ENCODE peak calls at places on chromosome 7, in eight cellular contexts. S is foreskin melanocyte, C is NCI-H1436, B is T1000, I is GDM1, H is anterior cingulate cortex, E is ELF-1, M is GM23248. P is an unnamed sample.

GRCh38 chr7:121180436-121181063 is 148.2 kb upstream of the WNT16 start:
- DNase-seq in C (no peak), I (no peak), E (no peak), H (no peak), B (no peak), S (no peak), M (no peak), P (no peak)

GRCh38 chr7:52080493-52080892 is 763.9 kb upstream of the COBL start:
- DNase-seq in E (no peak), H (no peak), M (no peak), C (no peak), B (no peak), I (no peak), S (no peak), P (no peak)

GRCh38 chr7:30977896-30978564 is 14.3 kb downstream of the GHRHR start:
- DNase-seq in C (no peak), H (no peak), I (no peak), B (no peak), S (no peak), M (peak; percentile 34), E (peak; percentile 56), P (no peak)

GRCh38 chr7:86978804-86979506 is 80.5 kb downstream of the ELAPOR2 start:
- DNase-seq in H (no peak), S (no peak), E (no peak), I (no peak), M (no peak), B (no peak), C (no peak), P (no peak)

GRCh38 chr7:92833024-92833765 is 3.2 kb downstream of the CDK6 start:
- DNase-seq in I (peak; percentile 77), M (peak; percentile 88), S (no peak), B (peak; percentile 43), E (peak; percentile 92), C (peak; percentile 72), H (no peak), P (peak; percentile 56)

GRCh38 chr7:42479452-42480303 is 242.7 kb upstream of the GLI3 start:
- DNase-seq in S (peak; percentile 57), M (no peak), I (no peak), B (no peak), C (no peak), E (no peak), H (no peak), P (no peak)

GRCh38 chr7:135845415-135846075 is 96.9 kb upstream of the FAM180A start:
- DNase-seq in B (no peak), C (no peak), M (peak; percentile 25), I (no peak), H (no peak), E (no peak), S (no peak), P (no peak)

GRCh38 chr7:15932318-15932717 is 245.8 kb upstream of the MEOX2 start:
- DNase-seq in B (no peak), I (no peak), C (no peak), E (no peak), M (no peak), S (no peak), H (no peak), P (no peak)

GRCh38 chr7:5634107-5634950 is 147.1 kb downstream of the RNF216 start:
- DNase-seq in M (peak; percentile 86), B (no peak), E (peak; percentile 80), S (peak; percentile 39), H (no peak), C (no peak), I (no peak), P (no peak)

GRCh38 chr7:96959135-96959534 is 46.2 kb upstream of the DLX6 start:
- DNase-seq in S (no peak), E (no peak), C (no peak), I (no peak), M (no peak), B (no peak), H (no peak), P (no peak)

P was measured in GM12892.